ENCODE peak calls at places on chromosomes 7 and 10, in five cellular contexts. One of them, this sample, is unnamed.

GRCh38 chr7:31126976-31127375 is 74.9 kb downstream of the ADCYAP1R1 start:
- DNase-seq in A549: no peak
- DNase-seq in IMR-90: peak
- DNase-seq in HFF-Myc: peak
- DNase-seq in right atrium auricular region: no peak
- DNase-seq in this sample: peak

GRCh38 chr7:44067064-44067951 is 1.9 kb upstream of the PGAM2 start:
- DNase-seq in IMR-90: no peak
- DNase-seq in HFF-Myc: no peak
- DNase-seq in right atrium auricular region: no peak
- DNase-seq in A549: no peak
- DNase-seq in this sample: no peak

GRCh38 chr10:50932113-50932512 is 46.7 kb upstream of the A1CF start:
- DNase-seq in A549: no peak
- DNase-seq in IMR-90: peak
- DNase-seq in right atrium auricular region: no peak
- DNase-seq in HFF-Myc: no peak
- DNase-seq in this sample: no peak

GRCh38 chr10:68327889-68328786 is 3.7 kb upstream of the HNRNPH3 start:
- DNase-seq in IMR-90: peak
- DNase-seq in HFF-Myc: no peak
- DNase-seq in right atrium auricular region: no peak
- DNase-seq in A549: peak
- DNase-seq in this sample: no peak

GRCh38 chr10:7541137-7542087 is 125.4 kb downstream of the ITIH5 start:
- DNase-seq in HFF-Myc: no peak
- DNase-seq in right atrium auricular region: no peak
- DNase-seq in IMR-90: peak
- DNase-seq in A549: no peak
- DNase-seq in this sample: no peak

GRCh38 chr10:87925570-87925969 is 62.1 kb downstream of the PTEN start:
- DNase-seq in A549: no peak
- DNase-seq in IMR-90: no peak
- DNase-seq in HFF-Myc: no peak
- DNase-seq in right atrium auricular region: no peak
- DNase-seq in this sample: peak

GRCh38 chr7:98470131-98470985 is 69.5 kb upstream of the BAIAP2L1 start:
- DNase-seq in HFF-Myc: no peak
- DNase-seq in right atrium auricular region: no peak
- DNase-seq in A549: peak
- DNase-seq in IMR-90: no peak
- DNase-seq in this sample: no peak

GRCh38 chr7:15143936-15144335 is 241.4 kb upstream of the DGKB start:
- DNase-seq in IMR-90: no peak
- DNase-seq in right atrium auricular region: no peak
- DNase-seq in A549: no peak
- DNase-seq in HFF-Myc: no peak
- DNase-seq in this sample: no peak

GRCh38 chr7:70325509-70326101 is 727.3 kb downstream of the AUTS2 start:
- DNase-seq in A549: no peak
- DNase-seq in right atrium auricular region: no peak
- DNase-seq in HFF-Myc: peak
- DNase-seq in IMR-90: peak
- DNase-seq in this sample: peak

GRCh38 chr7:129748710-129749109 is 137.2 kb downstream of the NRF1 start:
- DNase-seq in right atrium auricular region: no peak
- DNase-seq in IMR-90: peak
- DNase-seq in A549: no peak
- DNase-seq in HFF-Myc: no peak
- DNase-seq in this sample: peak

GRCh38 chr7:110557-111232 is 81.7 kb upstream of the FAM20C start:
- DNase-seq in right atrium auricular region: no peak
- DNase-seq in IMR-90: no peak
- DNase-seq in HFF-Myc: no peak
- DNase-seq in A549: no peak
- DNase-seq in this sample: no peak

GRCh38 chr10:61750943-61751471 is 88.3 kb downstream of the CABCOCO1 start:
- DNase-seq in right atrium auricular region: no peak
- DNase-seq in IMR-90: peak
- DNase-seq in HFF-Myc: peak
- DNase-seq in A549: peak
- DNase-seq in this sample: no peak

GRCh38 chr10:119871881-119872609 is 598 bp downstream of the MCMBP start:
- DNase-seq in A549: no peak
- DNase-seq in right atrium auricular region: no peak
- DNase-seq in IMR-90: peak
- DNase-seq in HFF-Myc: no peak
- DNase-seq in this sample: no peak

GRCh38 chr10:42790835-42791234 is 8.2 kb downstream of the BMS1 start:
- DNase-seq in right atrium auricular region: no peak
- DNase-seq in HFF-Myc: no peak
- DNase-seq in IMR-90: peak
- DNase-seq in A549: no peak
- DNase-seq in this sample: no peak

GRCh38 chr10:113047963-113048781 is 98.1 kb downstream of the TCF7L2 start:
- DNase-seq in HFF-Myc: no peak
- DNase-seq in IMR-90: no peak
- DNase-seq in A549: no peak
- DNase-seq in right atrium auricular region: no peak
- DNase-seq in this sample: no peak

GRCh38 chr10:4013651-4014085 is 228.7 kb upstream of the KLF6 start:
- DNase-seq in HFF-Myc: no peak
- DNase-seq in A549: no peak
- DNase-seq in IMR-90: no peak
- DNase-seq in right atrium auricular region: no peak
- DNase-seq in this sample: no peak

GRCh38 chr10:73894245-73894971 is 16.5 kb upstream of the PLAU start:
- DNase-seq in right atrium auricular region: no peak
- DNase-seq in A549: no peak
- DNase-seq in IMR-90: peak
- DNase-seq in HFF-Myc: no peak
- DNase-seq in this sample: peak

GRCh38 chr10:54368984-54369383 is 432.0 kb downstream of the PCDH15 start:
- DNase-seq in IMR-90: no peak
- DNase-seq in HFF-Myc: no peak
- DNase-seq in right atrium auricular region: no peak
- DNase-seq in A549: no peak
- DNase-seq in this sample: no peak

GRCh38 chr10:124119933-124120332 is 26.5 kb upstream of the CHST15 start:
- DNase-seq in right atrium auricular region: peak
- DNase-seq in IMR-90: no peak
- DNase-seq in HFF-Myc: no peak
- DNase-seq in A549: no peak
- DNase-seq in this sample: no peak

GRCh38 chr7:16644624-16644986 is 949 bp downstream of the ANKMY2 start:
- DNase-seq in IMR-90: peak
- DNase-seq in A549: peak
- DNase-seq in right atrium auricular region: no peak
- DNase-seq in HFF-Myc: no peak
- DNase-seq in this sample: no peak

GRCh38 chr7:46205478-46205877 is 284.4 kb upstream of the IGFBP3 start:
- DNase-seq in right atrium auricular region: no peak
- DNase-seq in A549: no peak
- DNase-seq in HFF-Myc: no peak
- DNase-seq in IMR-90: no peak
- DNase-seq in this sample: no peak

GRCh38 chr10:86851329-86852207 is 95.1 kb downstream of the BMPR1A start:
- DNase-seq in IMR-90: peak
- DNase-seq in right atrium auricular region: no peak
- DNase-seq in HFF-Myc: no peak
- DNase-seq in A549: no peak
- DNase-seq in this sample: peak

GRCh38 chr10:79239275-79239779 is 107.9 kb upstream of the PPIF start:
- DNase-seq in IMR-90: peak
- DNase-seq in right atrium auricular region: peak
- DNase-seq in A549: no peak
- DNase-seq in HFF-Myc: no peak
- DNase-seq in this sample: no peak

GRCh38 chr7:14754631-14755030 is 147.9 kb downstream of the DGKB start:
- DNase-seq in A549: no peak
- DNase-seq in IMR-90: peak
- DNase-seq in right atrium auricular region: no peak
- DNase-seq in HFF-Myc: peak
- DNase-seq in this sample: peak

GRCh38 chr10:113751116-113751728 is at the start of gene PLEKHS1:
- DNase-seq in HFF-Myc: no peak
- DNase-seq in right atrium auricular region: no peak
- DNase-seq in A549: no peak
- DNase-seq in IMR-90: no peak
- DNase-seq in this sample: no peak

GRCh38 chr7:27917774-27918314 is 177.9 kb downstream of the TAX1BP1 start:
- DNase-seq in right atrium auricular region: no peak
- DNase-seq in HFF-Myc: no peak
- DNase-seq in IMR-90: peak
- DNase-seq in A549: no peak
- DNase-seq in this sample: no peak

GRCh38 chr10:74799840-74800239 is 26.6 kb upstream of the KAT6B start:
- DNase-seq in A549: no peak
- DNase-seq in HFF-Myc: peak
- DNase-seq in IMR-90: peak
- DNase-seq in right atrium auricular region: no peak
- DNase-seq in this sample: peak

GRCh38 chr7:46383605-46384004 is 462.5 kb upstream of the IGFBP3 start:
- DNase-seq in HFF-Myc: no peak
- DNase-seq in IMR-90: peak
- DNase-seq in right atrium auricular region: no peak
- DNase-seq in A549: no peak
- DNase-seq in this sample: peak

GRCh38 chr10:69861251-69862240 is 59.8 kb downstream of the COL13A1 start:
- DNase-seq in A549: peak
- DNase-seq in HFF-Myc: peak
- DNase-seq in IMR-90: peak
- DNase-seq in right atrium auricular region: no peak
- DNase-seq in this sample: peak

GRCh38 chr7:103932389-103932788 is 57.1 kb downstream of the RELN start:
- DNase-seq in right atrium auricular region: no peak
- DNase-seq in A549: no peak
- DNase-seq in HFF-Myc: no peak
- DNase-seq in IMR-90: no peak
- DNase-seq in this sample: no peak

GRCh38 chr7:1850976-1851571 is 181.0 kb downstream of the ELFN1 start:
- DNase-seq in HFF-Myc: no peak
- DNase-seq in A549: no peak
- DNase-seq in right atrium auricular region: no peak
- DNase-seq in IMR-90: no peak
- DNase-seq in this sample: no peak

GRCh38 chr7:32290015-32290414 is 200.2 kb downstream of the LSM5 start:
- DNase-seq in right atrium auricular region: no peak
- DNase-seq in IMR-90: no peak
- DNase-seq in A549: no peak
- DNase-seq in HFF-Myc: no peak
- DNase-seq in this sample: no peak

GRCh38 chr10:73159038-73159648 is 8.7 kb downstream of the ECD start:
- DNase-seq in A549: peak
- DNase-seq in IMR-90: peak
- DNase-seq in right atrium auricular region: peak
- DNase-seq in HFF-Myc: no peak
- DNase-seq in this sample: peak

GRCh38 chr7:129468547-129468946 is 33.8 kb upstream of the SMKR1 start:
- DNase-seq in right atrium auricular region: no peak
- DNase-seq in IMR-90: no peak
- DNase-seq in A549: no peak
- DNase-seq in HFF-Myc: no peak
- DNase-seq in this sample: no peak

GRCh38 chr7:22681852-22682657 is 44.9 kb upstream of the IL6 start:
- DNase-seq in IMR-90: no peak
- DNase-seq in HFF-Myc: no peak
- DNase-seq in A549: no peak
- DNase-seq in right atrium auricular region: no peak
- DNase-seq in this sample: no peak

GRCh38 chr10:17599089-17599488 is 18.1 kb downstream of the HACD1 start:
- DNase-seq in right atrium auricular region: no peak
- DNase-seq in IMR-90: peak
- DNase-seq in A549: peak
- DNase-seq in HFF-Myc: peak
- DNase-seq in this sample: no peak

GRCh38 chr7:113784317-113784716 is 134.5 kb downstream of the PPP1R3A start:
- DNase-seq in IMR-90: no peak
- DNase-seq in A549: no peak
- DNase-seq in HFF-Myc: no peak
- DNase-seq in right atrium auricular region: no peak
- DNase-seq in this sample: no peak

DNA sequence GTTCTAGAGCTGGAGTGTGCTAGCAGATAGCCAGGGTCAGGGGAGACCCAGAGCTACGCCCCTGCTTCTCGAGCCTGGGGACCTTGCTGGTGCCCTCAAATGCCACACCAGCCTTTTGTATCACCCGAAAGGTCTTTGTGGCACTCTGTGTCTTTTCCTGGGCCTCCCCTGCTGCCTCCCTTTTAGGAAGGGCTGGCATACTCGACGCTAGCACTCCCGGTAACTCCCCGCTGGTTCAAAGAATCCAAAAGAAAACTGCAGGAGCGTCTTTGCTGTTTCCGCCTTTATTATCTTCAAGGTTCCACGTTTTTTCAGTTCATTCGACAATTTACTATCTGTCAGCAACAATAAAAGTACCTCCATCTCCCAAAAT is 36.3 kb downstream of the CTBP2 start:
- DNase-seq in IMR-90: no peak
- DNase-seq in HFF-Myc: no peak
- DNase-seq in right atrium auricular region: no peak
- DNase-seq in A549: no peak
- DNase-seq in this sample: no peak
- H3K4me3 ChIP-seq in IMR-90: no peak
- H3K4me3 ChIP-seq in HFF-Myc: no peak
- H3K4me3 ChIP-seq in right atrium auricular region: peak
- H3K4me3 ChIP-seq in A549: no peak
- H3K4me3 ChIP-seq in this sample: no peak

DNA sequence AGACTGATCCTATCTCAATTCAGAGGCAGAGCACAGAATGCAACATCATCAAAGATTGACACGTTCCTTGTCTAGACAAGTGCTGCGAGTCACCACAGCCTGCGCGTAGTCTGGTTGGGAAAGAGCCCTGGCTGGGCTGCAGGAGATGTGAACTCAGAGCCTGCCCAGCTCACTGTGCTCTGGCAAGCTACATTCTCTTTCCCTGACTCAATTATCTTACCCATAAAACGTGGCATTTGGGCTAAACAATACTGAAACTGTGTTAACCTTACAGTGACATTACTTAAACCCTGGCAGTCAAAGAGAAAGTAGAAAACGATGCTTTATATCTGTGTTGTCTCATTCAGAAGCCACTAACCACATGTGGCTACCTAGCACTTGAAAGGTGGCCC is 55.5 kb upstream of the FRMD4A start:
- DNase-seq in HFF-Myc: no peak
- DNase-seq in right atrium auricular region: no peak
- DNase-seq in A549: no peak
- DNase-seq in IMR-90: peak
- DNase-seq in this sample: peak
- H3K4me3 ChIP-seq in HFF-Myc: no peak
- H3K4me3 ChIP-seq in right atrium auricular region: no peak
- H3K4me3 ChIP-seq in A549: no peak
- H3K4me3 ChIP-seq in IMR-90: no peak
- H3K4me3 ChIP-seq in this sample: no peak

GRCh38 chr7:135683609-135684008 is 21.3 kb downstream of the STMP1 start:
- DNase-seq in right atrium auricular region: no peak
- DNase-seq in IMR-90: no peak
- DNase-seq in A549: no peak
- DNase-seq in HFF-Myc: no peak
- DNase-seq in this sample: no peak
- H3K4me3 ChIP-seq in right atrium auricular region: no peak
- H3K4me3 ChIP-seq in IMR-90: no peak
- H3K4me3 ChIP-seq in A549: no peak
- H3K4me3 ChIP-seq in HFF-Myc: no peak
- H3K4me3 ChIP-seq in this sample: no peak

GRCh38 chr10:6061056-6061455 is 1.1 kb downstream of the IL2RA start:
- DNase-seq in IMR-90: no peak
- DNase-seq in right atrium auricular region: no peak
- DNase-seq in A549: no peak
- DNase-seq in HFF-Myc: no peak
- DNase-seq in this sample: no peak
- H3K4me3 ChIP-seq in IMR-90: no peak
- H3K4me3 ChIP-seq in right atrium auricular region: no peak
- H3K4me3 ChIP-seq in A549: no peak
- H3K4me3 ChIP-seq in HFF-Myc: no peak
- H3K4me3 ChIP-seq in this sample: no peak

This sample was measured in skeletal muscle cell.